ENCODE peak calls at places on chromosome 14, in ten cellular contexts. F, Z, M, K, U, H, B, O, R and P are unnamed samples.

GRCh38 chr14:34710744-34711143 is 3.6 kb downstream of the CFL2 start:
- DNase-seq in K (no peak), U (no peak), Z (no peak), F (peak; percentile 44), B (no peak), O (no peak), H (no peak), R (no peak), M (no peak), P (no peak)

GRCh38 chr14:106488293-106488692 is 961.9 kb downstream of the TMEM121 start:
- DNase-seq in B (no peak), F (no peak), Z (no peak), O (no peak), H (no peak), M (no peak), U (no peak), R (no peak), K (no peak), P (no peak)

GRCh38 chr14:54169254-54169924 is 212.8 kb upstream of the BMP4 start:
- DNase-seq in R (no peak), O (no peak), B (no peak), H (no peak), K (no peak), M (peak; percentile 50), Z (no peak), U (peak; percentile 71), F (no peak), P (no peak)

GRCh38 chr14:106442857-106443256 is 916.5 kb downstream of the TMEM121 start:
- DNase-seq in R (no peak), B (no peak), H (no peak), F (no peak), O (no peak), M (peak; percentile 22), K (no peak), Z (no peak), U (no peak), P (no peak)

GRCh38 chr14:101525646-101526527 is 35.4 kb upstream of the DIO3 start:
- DNase-seq in U (no peak), B (no peak), Z (no peak), H (no peak), O (no peak), F (no peak), M (no peak), K (peak; percentile 63), R (no peak), P (no peak)

GRCh38 chr14:35818346-35819115 is 7.6 kb upstream of the BRMS1L start:
- DNase-seq in U (no peak), H (no peak), R (no peak), B (no peak), K (no peak), O (peak; percentile 56), F (peak; percentile 73), M (peak; percentile 44), Z (no peak), P (peak; percentile 14)

GRCh38 chr14:77123381-77124344 is 17.9 kb downstream of the ZDHHC22 start:
- DNase-seq in H (peak; percentile 89), R (no peak), O (no peak), U (peak; percentile 70), K (peak; percentile 70), M (peak; percentile 84), F (no peak), Z (peak; percentile 93), B (no peak), P (no peak)

GRCh38 chr14:30223966-30224365 is 296.3 kb upstream of the PRKD1 start:
- DNase-seq in B (no peak), O (no peak), M (peak; percentile 25), K (no peak), H (no peak), F (no peak), U (no peak), Z (no peak), R (no peak), P (no peak)

GRCh38 chr14:82223276-82223675 is 689.6 kb upstream of the SEL1L start:
- DNase-seq in K (no peak), R (no peak), Z (no peak), F (no peak), M (no peak), B (no peak), U (no peak), H (no peak), O (no peak), P (no peak)

GRCh38 chr14:65206448-65207096 is 104.3 kb upstream of the MAX start:
- DNase-seq in O (peak; percentile 35), B (no peak), R (no peak), M (no peak), Z (no peak), K (no peak), F (peak; percentile 63), U (no peak), H (no peak), P (no peak)

GRCh38 chr14:66398437-66398836 is 87.7 kb upstream of the CCDC196 start:
- DNase-seq in K (no peak), M (no peak), R (no peak), U (no peak), B (no peak), O (no peak), Z (no peak), H (no peak), F (no peak), P (no peak)

GRCh38 chr14:66401447-66402095 is 84.6 kb upstream of the CCDC196 start:
- DNase-seq in H (no peak), K (no peak), R (no peak), B (no peak), O (peak; percentile 1), U (no peak), F (peak; percentile 18), M (peak; percentile 13), Z (no peak), P (no peak)

GRCh38 chr14:66404051-66404450 is 82.1 kb upstream of the CCDC196 start:
- DNase-seq in O (no peak), M (no peak), F (no peak), H (no peak), U (no peak), B (no peak), R (no peak), K (no peak), Z (no peak), P (no peak)

GRCh38 chr14:66405158-66405557 is 81.0 kb upstream of the CCDC196 start:
- DNase-seq in O (peak; percentile 80), U (no peak), B (no peak), Z (no peak), M (peak; percentile 26), H (no peak), F (peak; percentile 59), R (no peak), K (no peak), P (no peak)

GRCh38 chr14:66403183-66403582 is 83.0 kb upstream of the CCDC196 start:
- DNase-seq in U (no peak), F (peak; percentile 62), O (peak; percentile 8), Z (no peak), H (no peak), B (no peak), R (no peak), M (no peak), K (no peak), P (no peak)
- TF ChIP-seq CTCF in U (peak; percentile 52), F (peak; percentile 56), O (peak; percentile 50), Z (peak; percentile 31), H (no peak), B (no peak), R (no peak), M (peak; percentile 45), K (peak; percentile 59), P (peak; percentile 56)

GRCh38 chr14:75147423-75148071 is 20.7 kb upstream of the NEK9 start:
- DNase-seq in Z (no peak), K (peak; percentile 91), F (peak; percentile 99), H (peak; percentile 84), R (peak; percentile 62), M (peak; percentile 73), U (no peak), O (peak; percentile 90), B (peak; percentile 36), P (peak; percentile 40)
- TF ChIP-seq CTCF in Z (peak; percentile 6), K (peak; percentile 71), F (peak; percentile 81), H (peak; percentile 40), R (no peak), M (no peak), U (no peak), O (peak; percentile 81), B (no peak), P (peak; percentile 46)

DNA sequence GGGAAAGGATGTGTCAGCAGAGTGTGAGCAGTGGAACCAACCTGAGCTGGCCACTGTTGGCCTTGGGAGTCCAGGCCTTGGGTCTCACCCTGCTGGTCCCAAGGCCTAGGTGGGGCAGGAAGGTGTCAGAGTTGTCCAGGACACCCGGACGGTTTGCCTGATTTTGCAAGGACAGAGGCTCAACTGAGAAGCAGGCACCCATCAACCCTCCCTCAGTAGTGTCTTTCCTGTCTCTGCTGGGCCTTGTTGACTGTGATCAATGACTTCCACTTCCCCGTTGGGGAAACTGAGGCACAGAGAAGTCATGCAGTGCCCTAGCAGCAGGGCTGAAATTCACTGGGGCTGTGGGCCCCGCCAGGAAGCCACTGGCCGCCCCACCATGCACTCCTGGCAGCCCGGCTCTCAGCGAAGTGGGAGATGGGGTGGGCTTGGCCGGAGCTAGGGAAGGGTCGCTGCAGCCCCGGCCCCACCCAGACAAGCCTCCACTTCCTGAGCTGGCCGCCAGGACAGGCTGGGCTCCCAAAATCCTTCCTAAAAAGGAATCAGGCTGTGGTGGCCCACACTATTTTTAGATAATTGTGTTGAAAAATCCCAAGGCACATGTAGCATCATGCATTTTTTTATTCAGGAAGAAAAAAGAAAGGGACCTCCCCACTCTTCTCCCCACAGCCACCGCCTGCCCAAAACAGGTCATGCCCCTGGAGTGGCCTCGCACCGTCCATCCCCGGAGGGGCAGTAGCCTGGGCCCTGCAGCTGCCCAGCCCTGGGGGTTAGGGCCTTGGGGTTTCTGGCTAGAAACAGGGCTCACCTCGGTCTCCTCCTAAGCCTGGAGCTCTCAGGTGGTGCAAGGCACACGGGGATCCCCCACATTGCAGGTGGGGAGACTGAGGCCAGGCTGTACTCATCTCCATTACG is 127.4 kb downstream of the CALM1 start:
- DNase-seq in Z (peak; percentile 45), M (no peak), R (no peak), H (no peak), B (no peak), U (no peak), F (no peak), K (no peak), O (no peak), P (no peak)
- TF ChIP-seq CTCF in Z (no peak), M (no peak), R (no peak), H (no peak), B (no peak), U (no peak), F (no peak), K (no peak), O (no peak), P (no peak)

GRCh38 chr14:80638620-80639215 is 302.8 kb downstream of the CEP128 start:
- DNase-seq in H (no peak), U (peak; percentile 12), B (no peak), R (no peak), K (no peak), M (peak; percentile 21), F (peak; percentile 89), Z (no peak), O (peak; percentile 71), P (no peak)

GRCh38 chr14:80637726-80638619 is 303.6 kb downstream of the CEP128 start:
- DNase-seq in M (peak; percentile 2), B (no peak), U (no peak), Z (no peak), H (no peak), K (no peak), R (no peak), O (peak; percentile 35), F (peak; percentile 49), P (no peak)

GRCh38 chr14:80634106-80634758 is 307.3 kb downstream of the CEP128 start:
- DNase-seq in O (no peak), F (peak; percentile 30), Z (no peak), K (no peak), U (no peak), M (no peak), R (no peak), B (no peak), H (no peak), P (no peak)

GRCh38 chr14:80636071-80636470 is 305.5 kb downstream of the CEP128 start:
- DNase-seq in B (no peak), U (no peak), H (no peak), O (peak; percentile 17), R (no peak), K (no peak), F (peak; percentile 46), M (no peak), Z (no peak), P (no peak)
- TF ChIP-seq CTCF in B (no peak), U (peak; percentile 59), H (no peak), O (no peak), R (no peak), K (peak; percentile 83), F (peak; percentile 42), M (no peak), Z (no peak), P (peak; percentile 49)